ENCODE peak calls at places on chromosomes 13 and 19, in eight cellular contexts. One of them, this sample, is unnamed.

GRCh38 chr19:48135411-48135810 is 24.8 kb upstream of the PLA2G4C start:
- DNase-seq in adrenal gland: no peak
- DNase-seq in H1: no peak
- DNase-seq in tibial nerve: no peak
- DNase-seq in thyroid gland: no peak
- DNase-seq in GM23338: peak; percentile 29
- DNase-seq in gastrocnemius medialis: no peak
- DNase-seq in psoas muscle: no peak
- DNase-seq in this sample: no peak

GRCh38 chr19:10363789-10364281 is 16.5 kb downstream of the TYK2 start:
- DNase-seq in thyroid gland: no peak
- DNase-seq in H1: no peak
- DNase-seq in gastrocnemius medialis: no peak
- DNase-seq in tibial nerve: no peak
- DNase-seq in adrenal gland: no peak
- DNase-seq in psoas muscle: no peak
- DNase-seq in GM23338: no peak
- DNase-seq in this sample: no peak

GRCh38 chr13:41579168-41579567 is 121.8 kb downstream of the RGCC start:
- DNase-seq in gastrocnemius medialis: no peak
- DNase-seq in psoas muscle: no peak
- DNase-seq in adrenal gland: no peak
- DNase-seq in GM23338: no peak
- DNase-seq in thyroid gland: no peak
- DNase-seq in H1: no peak
- DNase-seq in tibial nerve: no peak
- DNase-seq in this sample: no peak

GRCh38 chr13:24834902-24835510 is 71.0 kb downstream of the RNF17 start:
- DNase-seq in tibial nerve: no peak
- DNase-seq in GM23338: no peak
- DNase-seq in thyroid gland: peak; percentile 8
- DNase-seq in H1: no peak
- DNase-seq in adrenal gland: no peak
- DNase-seq in gastrocnemius medialis: no peak
- DNase-seq in psoas muscle: no peak
- DNase-seq in this sample: no peak

GRCh38 chr13:35646061-35646774 is 169.7 kb upstream of the MAB21L1 start:
- DNase-seq in tibial nerve: no peak
- DNase-seq in thyroid gland: no peak
- DNase-seq in GM23338: no peak
- DNase-seq in psoas muscle: no peak
- DNase-seq in H1: no peak
- DNase-seq in adrenal gland: no peak
- DNase-seq in gastrocnemius medialis: no peak
- DNase-seq in this sample: no peak

GRCh38 chr13:40170982-40171381 is 495.5 kb downstream of the FOXO1 start:
- DNase-seq in gastrocnemius medialis: no peak
- DNase-seq in tibial nerve: no peak
- DNase-seq in GM23338: no peak
- DNase-seq in thyroid gland: no peak
- DNase-seq in psoas muscle: no peak
- DNase-seq in H1: no peak
- DNase-seq in adrenal gland: no peak
- DNase-seq in this sample: no peak

GRCh38 chr19:22331521-22331920 is 45.3 kb downstream of the ZNF729 start:
- DNase-seq in H1: no peak
- DNase-seq in adrenal gland: no peak
- DNase-seq in GM23338: no peak
- DNase-seq in tibial nerve: no peak
- DNase-seq in psoas muscle: no peak
- DNase-seq in thyroid gland: no peak
- DNase-seq in gastrocnemius medialis: no peak
- DNase-seq in this sample: no peak

GRCh38 chr13:99374994-99375805 is 68.0 kb upstream of the GPR183 start:
- DNase-seq in adrenal gland: no peak
- DNase-seq in gastrocnemius medialis: no peak
- DNase-seq in H1: no peak
- DNase-seq in psoas muscle: no peak
- DNase-seq in GM23338: no peak
- DNase-seq in tibial nerve: no peak
- DNase-seq in thyroid gland: peak; percentile 19
- DNase-seq in this sample: no peak

GRCh38 chr19:16088351-16088984 is 12.2 kb downstream of the TPM4 start:
- DNase-seq in GM23338: no peak
- DNase-seq in thyroid gland: no peak
- DNase-seq in adrenal gland: peak; percentile 58
- DNase-seq in psoas muscle: no peak
- DNase-seq in H1: no peak
- DNase-seq in gastrocnemius medialis: no peak
- DNase-seq in tibial nerve: no peak
- DNase-seq in this sample: no peak

GRCh38 chr19:8445488-8446001 is 770 bp downstream of the HNRNPM start:
- DNase-seq in H1: no peak
- DNase-seq in tibial nerve: peak; percentile 30
- DNase-seq in psoas muscle: peak; percentile 58
- DNase-seq in adrenal gland: peak; percentile 60
- DNase-seq in thyroid gland: peak; percentile 72
- DNase-seq in gastrocnemius medialis: peak; percentile 14
- DNase-seq in GM23338: peak; percentile 44
- DNase-seq in this sample: no peak

GRCh38 chr13:63351533-63351932 is 1935.9 kb upstream of the PCDH20 start:
- DNase-seq in GM23338: no peak
- DNase-seq in tibial nerve: no peak
- DNase-seq in adrenal gland: no peak
- DNase-seq in gastrocnemius medialis: no peak
- DNase-seq in thyroid gland: no peak
- DNase-seq in psoas muscle: no peak
- DNase-seq in H1: no peak
- DNase-seq in this sample: no peak

GRCh38 chr13:92989301-92989700 is 237.3 kb upstream of the GPC6 start:
- DNase-seq in thyroid gland: no peak
- DNase-seq in gastrocnemius medialis: no peak
- DNase-seq in adrenal gland: no peak
- DNase-seq in tibial nerve: no peak
- DNase-seq in psoas muscle: no peak
- DNase-seq in H1: no peak
- DNase-seq in GM23338: no peak
- DNase-seq in this sample: no peak

GRCh38 chr13:29679357-29680050 is 84.0 kb upstream of the SLC7A1 start:
- DNase-seq in gastrocnemius medialis: no peak
- DNase-seq in GM23338: no peak
- DNase-seq in psoas muscle: peak; percentile 15
- DNase-seq in thyroid gland: no peak
- DNase-seq in H1: no peak
- DNase-seq in adrenal gland: peak; percentile 51
- DNase-seq in tibial nerve: no peak
- DNase-seq in this sample: no peak

GRCh38 chr13:44906230-44906629 is 83.0 kb downstream of the NUFIP1 start:
- DNase-seq in adrenal gland: peak; percentile 45
- DNase-seq in H1: no peak
- DNase-seq in thyroid gland: no peak
- DNase-seq in psoas muscle: no peak
- DNase-seq in tibial nerve: no peak
- DNase-seq in gastrocnemius medialis: no peak
- DNase-seq in GM23338: no peak
- DNase-seq in this sample: no peak

GRCh38 chr13:44904982-44905381 is 84.3 kb downstream of the NUFIP1 start:
- DNase-seq in GM23338: no peak
- DNase-seq in psoas muscle: peak; percentile 68
- DNase-seq in tibial nerve: peak; percentile 66
- DNase-seq in thyroid gland: no peak
- DNase-seq in adrenal gland: peak; percentile 47
- DNase-seq in gastrocnemius medialis: peak; percentile 73
- DNase-seq in H1: no peak
- DNase-seq in this sample: peak; percentile 16

GRCh38 chr13:44899967-44900366 is 89.3 kb downstream of the NUFIP1 start:
- DNase-seq in tibial nerve: no peak
- DNase-seq in thyroid gland: no peak
- DNase-seq in gastrocnemius medialis: no peak
- DNase-seq in psoas muscle: no peak
- DNase-seq in adrenal gland: no peak
- DNase-seq in GM23338: no peak
- DNase-seq in H1: no peak
- DNase-seq in this sample: no peak

GRCh38 chr13:44903596-44903995 is 85.7 kb downstream of the NUFIP1 start:
- DNase-seq in H1: no peak
- DNase-seq in thyroid gland: peak; percentile 29
- DNase-seq in psoas muscle: peak; percentile 89
- DNase-seq in GM23338: no peak
- DNase-seq in gastrocnemius medialis: peak; percentile 81
- DNase-seq in adrenal gland: peak; percentile 67
- DNase-seq in tibial nerve: peak; percentile 87
- DNase-seq in this sample: peak; percentile 22

GRCh38 chr13:44902793-44903192 is 86.5 kb downstream of the NUFIP1 start:
- DNase-seq in tibial nerve: no peak
- DNase-seq in GM23338: no peak
- DNase-seq in gastrocnemius medialis: no peak
- DNase-seq in H1: no peak
- DNase-seq in thyroid gland: no peak
- DNase-seq in psoas muscle: no peak
- DNase-seq in adrenal gland: no peak
- DNase-seq in this sample: no peak
- H3K27ac ChIP-seq in tibial nerve: peak overlapping the region; percentile 75
- H3K27ac ChIP-seq in GM23338: no peak overlapping the region
- H3K27ac ChIP-seq in gastrocnemius medialis: peak overlapping the region; percentile 90
- H3K27ac ChIP-seq in H1: no peak overlapping the region
- H3K27ac ChIP-seq in thyroid gland: no peak overlapping the region
- H3K27ac ChIP-seq in psoas muscle: peak overlapping the region; percentile 84
- H3K27ac ChIP-seq in adrenal gland: no peak overlapping the region
- H3K27ac ChIP-seq in this sample: peak overlapping the region; percentile 50

GRCh38 chr19:3039641-3040077 is 10.6 kb upstream of the TLE2 start:
- DNase-seq in GM23338: peak; percentile 45
- DNase-seq in adrenal gland: peak; percentile 76
- DNase-seq in H1: no peak
- DNase-seq in psoas muscle: peak; percentile 53
- DNase-seq in tibial nerve: no peak
- DNase-seq in gastrocnemius medialis: no peak
- DNase-seq in thyroid gland: no peak
- DNase-seq in this sample: no peak
- TF ChIP-seq CTCF in GM23338: peak; percentile 27
- TF ChIP-seq CTCF in adrenal gland: no peak
- TF ChIP-seq CTCF in H1: peak; percentile 22
- TF ChIP-seq CTCF in psoas muscle: no peak
- TF ChIP-seq CTCF in tibial nerve: no peak
- TF ChIP-seq CTCF in gastrocnemius medialis: peak; percentile 29
- TF ChIP-seq CTCF in thyroid gland: no peak
- TF ChIP-seq CTCF in this sample: no peak

DNA sequence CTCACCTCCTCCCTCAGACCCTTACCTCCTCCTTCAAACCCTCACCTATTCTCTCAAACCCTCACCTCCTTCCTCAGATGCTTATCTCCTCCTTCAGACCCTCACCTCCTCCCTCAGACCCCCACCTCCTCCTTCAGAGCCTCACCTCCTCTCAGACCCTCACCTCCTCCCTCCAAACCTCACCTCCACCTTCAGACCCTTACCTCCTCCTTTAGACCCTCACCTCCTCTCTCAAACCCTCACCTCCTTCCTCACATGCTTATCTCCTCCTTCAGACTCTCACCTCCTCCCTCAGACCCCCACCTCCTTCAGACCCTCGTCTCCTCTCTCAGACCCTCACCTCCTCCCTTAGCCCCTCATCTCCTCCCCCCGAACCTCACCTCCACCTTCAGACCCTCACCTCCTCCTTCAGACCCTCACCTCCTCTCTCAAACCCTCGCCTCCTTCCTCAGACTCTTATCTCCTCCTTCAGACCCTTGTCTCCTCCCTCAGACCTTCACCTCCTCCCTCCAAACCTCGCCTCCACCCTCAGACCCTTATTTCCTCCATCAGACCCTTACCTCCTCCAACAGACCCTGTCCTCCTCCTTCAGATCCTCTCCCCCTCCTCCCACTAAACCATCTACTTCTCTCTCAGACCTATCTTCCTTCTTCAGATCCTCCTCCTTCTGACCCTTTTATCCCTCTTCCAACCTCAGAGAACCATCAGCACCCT is 2.5 kb upstream of the BCL3 start:
- DNase-seq in tibial nerve: no peak
- DNase-seq in gastrocnemius medialis: no peak
- DNase-seq in thyroid gland: no peak
- DNase-seq in psoas muscle: no peak
- DNase-seq in GM23338: no peak
- DNase-seq in H1: no peak
- DNase-seq in adrenal gland: no peak
- DNase-seq in this sample: no peak
- H3K27ac ChIP-seq in tibial nerve: peak overlapping the region; percentile 95
- H3K27ac ChIP-seq in gastrocnemius medialis: peak overlapping the region; percentile 91
- H3K27ac ChIP-seq in thyroid gland: peak overlapping the region; percentile 97
- H3K27ac ChIP-seq in psoas muscle: peak overlapping the region; percentile 94
- H3K27ac ChIP-seq in GM23338: no peak overlapping the region
- H3K27ac ChIP-seq in H1: no peak overlapping the region
- H3K27ac ChIP-seq in adrenal gland: peak overlapping the region; percentile 73
- H3K27ac ChIP-seq in this sample: peak overlapping the region; percentile 92

DNA sequence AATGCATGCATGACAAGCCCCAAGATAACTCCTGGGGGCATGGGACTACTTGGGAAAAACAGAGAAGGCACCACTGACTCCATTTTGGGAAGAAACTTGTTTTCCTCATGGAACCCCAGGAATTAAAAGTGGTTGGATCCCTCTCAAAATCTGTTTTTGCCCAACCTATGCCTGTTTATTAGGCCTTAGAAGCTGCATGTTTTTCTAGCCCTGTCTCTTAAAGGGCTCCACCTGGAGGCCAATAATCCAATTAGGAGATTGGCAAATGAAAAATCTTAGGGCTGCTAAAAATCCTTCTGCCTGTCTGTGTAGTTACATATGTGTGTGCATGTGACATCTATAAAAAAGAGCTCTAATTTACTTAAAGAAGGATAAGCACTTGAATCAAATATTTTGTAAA is 26.9 kb downstream of the MED4 start:
- DNase-seq in thyroid gland: no peak
- DNase-seq in tibial nerve: no peak
- DNase-seq in GM23338: no peak
- DNase-seq in adrenal gland: no peak
- DNase-seq in H1: no peak
- DNase-seq in gastrocnemius medialis: no peak
- DNase-seq in psoas muscle: no peak
- DNase-seq in this sample: no peak
- TF ChIP-seq CTCF in thyroid gland: no peak
- TF ChIP-seq CTCF in tibial nerve: no peak
- TF ChIP-seq CTCF in GM23338: no peak
- TF ChIP-seq CTCF in adrenal gland: no peak
- TF ChIP-seq CTCF in H1: no peak
- TF ChIP-seq CTCF in gastrocnemius medialis: no peak
- TF ChIP-seq CTCF in psoas muscle: no peak
- TF ChIP-seq CTCF in this sample: no peak

GRCh38 chr19:34350161-34350561 is 14.8 kb upstream of the GPI start:
- DNase-seq in adrenal gland: no peak
- DNase-seq in gastrocnemius medialis: no peak
- DNase-seq in thyroid gland: no peak
- DNase-seq in tibial nerve: no peak
- DNase-seq in H1: no peak
- DNase-seq in psoas muscle: no peak
- DNase-seq in GM23338: no peak
- DNase-seq in this sample: no peak
- H3K27ac ChIP-seq in adrenal gland: no peak overlapping the region
- H3K27ac ChIP-seq in gastrocnemius medialis: peak overlapping the region; percentile 42
- H3K27ac ChIP-seq in thyroid gland: no peak overlapping the region
- H3K27ac ChIP-seq in tibial nerve: no peak overlapping the region
- H3K27ac ChIP-seq in H1: no peak overlapping the region
- H3K27ac ChIP-seq in psoas muscle: peak overlapping the region; percentile 16
- H3K27ac ChIP-seq in GM23338: no peak overlapping the region
- H3K27ac ChIP-seq in this sample: no peak overlapping the region

This sample was measured in thoracic aorta.